ENCODE peak calls at places on chromosomes 4 and X, in five cellular contexts. M, R, H, A and Q are unnamed samples.

GRCh38 chrX:133559909-133560308 is 144.6 kb upstream of the GPC4 start:
- DNase-seq in M (no peak), R (no peak), H (no peak), A (no peak), Q (no peak)

GRCh38 chrX:134752558-134752957 is 94.3 kb upstream of the PLAC1 start:
- DNase-seq in M (no peak), R (no peak), H (no peak), A (no peak), Q (no peak)

GRCh38 chr4:127995776-127996175 is 30.6 kb downstream of the ABHD18 start:
- DNase-seq in M (no peak), R (no peak), H (no peak), A (no peak), Q (no peak)

GRCh38 chr4:5036239-5036638 is 15.0 kb upstream of the STK32B start:
- DNase-seq in M (no peak), R (no peak), H (no peak), A (no peak), Q (no peak)

GRCh38 chr4:181897935-181898334 is 345.3 kb upstream of the TENM3 start:
- DNase-seq in M (no peak), R (no peak), H (no peak), A (no peak), Q (no peak)

GRCh38 chr4:163448541-163449203 is 24.9 kb downstream of the TKTL2 start:
- DNase-seq in M (no peak), R (no peak), H (no peak), A (no peak), Q (no peak)

GRCh38 chrX:45842916-45843315 is 642.2 kb upstream of the DIPK2B start:
- DNase-seq in M (no peak), R (no peak), H (no peak), A (no peak), Q (no peak)

GRCh38 chr4:11543710-11544109 is 115.0 kb upstream of the HS3ST1 start:
- DNase-seq in M (no peak), R (no peak), H (no peak), A (no peak), Q (no peak)

GRCh38 chrX:11533211-11533651 is 132.5 kb downstream of the ARHGAP6 start:
- DNase-seq in M (peak; percentile 33), R (no peak), H (no peak), A (no peak), Q (no peak)

GRCh38 chrX:40908857-40909475 is 173.6 kb upstream of the MED14 start:
- DNase-seq in M (no peak), R (no peak), H (no peak), A (no peak), Q (no peak)

GRCh38 chrX:33741807-33742206 is 390.3 kb downstream of the FAM47A start:
- DNase-seq in M (no peak), R (no peak), H (no peak), A (no peak), Q (no peak)

GRCh38 chr4:61246003-61246402 is 45.9 kb downstream of the ADGRL3 start:
- DNase-seq in M (no peak), R (no peak), H (no peak), A (no peak), Q (no peak)

GRCh38 chrX:136450050-136450830 is 37.5 kb upstream of the BRS3 start:
- DNase-seq in M (no peak), R (no peak), H (no peak), A (no peak), Q (no peak)

GRCh38 chrX:23752740-23753435 is 9.8 kb upstream of the ACOT9 start:
- DNase-seq in M (no peak), R (no peak), H (no peak), A (no peak), Q (no peak)

GRCh38 chr4:152454398-152455011 is 81.4 kb downstream of the FBXW7 start:
- DNase-seq in M (no peak), R (no peak), H (no peak), A (no peak), Q (no peak)

GRCh38 chrX:131279617-131280016 is 9.5 kb downstream of the IGSF1 start:
- DNase-seq in M (no peak), R (no peak), H (no peak), A (no peak), Q (no peak)

GRCh38 chr4:81466841-81467671 is 4.7 kb downstream of the RASGEF1B start:
- DNase-seq in M (no peak), R (no peak), H (peak; percentile 48), A (peak; percentile 74), Q (peak; percentile 86)

GRCh38 chrX:55488559-55489314 is 911 bp downstream of the USP51 start:
- DNase-seq in M (peak; percentile 40), R (peak; percentile 77), H (peak; percentile 50), A (peak; percentile 35), Q (peak; percentile 73)

GRCh38 chr4:139593091-139593564 is 37.1 kb upstream of the SETD7 start:
- DNase-seq in M (no peak), R (no peak), H (no peak), A (no peak), Q (no peak)